ENCODE peak calls at places on chromosomes 13 and 19, in eight cellular contexts. F is IMR-90, I is psoas muscle, E is mucosa of descending colon, W is thyroid gland, H is tibial nerve, L is gastrocnemius medialis, K is body of pancreas. Y is an unnamed sample. For H3K36me3, the result is how much of the 10 kb centered on the place peaks cover.

GRCh38 chr13:108667205-108667604 is 37.8 kb downstream of the MYO16 start:
- DNase-seq in F (no peak), I (no peak), E (no peak), W (no peak), H (no peak), L (no peak), K (no peak), Y (no peak)

GRCh38 chr13:98927954-98928927 is 49.6 kb downstream of the DOCK9 start:
- DNase-seq in F (peak), I (no peak), E (no peak), W (no peak), H (peak), L (peak), K (no peak), Y (no peak)

GRCh38 chr13:48094404-48094780 is 512 bp downstream of the MED4 start:
- DNase-seq in F (no peak), I (no peak), E (no peak), W (no peak), H (no peak), L (no peak), K (no peak), Y (no peak)

GRCh38 chr13:50993908-50994307 is 84.3 kb downstream of the RNASEH2B start:
- DNase-seq in F (no peak), I (no peak), E (no peak), W (no peak), H (peak), L (no peak), K (no peak), Y (no peak)

GRCh38 chr13:20616059-20616797 is 49.3 kb downstream of the IFT88 start:
- DNase-seq in F (peak), I (no peak), E (no peak), W (no peak), H (no peak), L (no peak), K (no peak), Y (no peak)

GRCh38 chr13:105894711-105895110 is 640.8 kb downstream of the EFNB2 start:
- DNase-seq in F (no peak), I (no peak), E (no peak), W (no peak), H (no peak), L (no peak), K (no peak), Y (no peak)

GRCh38 chr19:54478677-54479266 is 5.7 kb upstream of the CDC42EP5 start:
- DNase-seq in F (peak), I (no peak), E (no peak), W (no peak), H (no peak), L (no peak), K (peak), Y (no peak)

GRCh38 chr13:25292301-25292700 is 5.0 kb upstream of the MTMR6 start:
- DNase-seq in F (peak), I (peak), E (no peak), W (no peak), H (no peak), L (no peak), K (no peak), Y (no peak)

DNA sequence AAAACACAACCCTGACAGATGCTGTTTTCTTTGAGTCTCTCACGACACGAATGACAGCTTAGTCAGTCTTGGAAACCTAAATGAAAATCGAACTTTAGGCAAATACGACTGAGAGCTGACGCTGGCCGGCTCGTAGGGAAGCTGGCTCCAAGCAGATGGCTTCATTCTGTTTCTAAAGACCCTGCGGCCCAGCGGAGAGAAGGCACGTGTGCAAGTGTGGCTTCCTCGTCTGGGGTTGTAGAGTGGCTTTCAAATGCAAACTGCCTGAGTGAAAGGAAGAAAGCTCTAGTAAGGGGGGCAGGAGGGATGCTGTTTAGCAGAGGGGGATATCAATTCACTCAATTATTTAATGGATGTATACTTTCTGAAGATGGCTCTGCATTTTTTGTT is 26.1 kb upstream of the TIMM44 start:
- DNase-seq in F (no peak), I (no peak), E (no peak), W (no peak), H (no peak), L (no peak), K (no peak), Y (no peak)
- TF ChIP-seq CTCF in F (no peak), I (no peak), E (no peak), W (no peak), H (no peak), L (no peak), K (no peak), Y (no peak)

GRCh38 chr19:46689358-46689757 is 27.6 kb downstream of the PRKD2 start:
- DNase-seq in F (no peak), I (no peak), E (no peak), W (no peak), H (no peak), L (no peak), K (no peak), Y (no peak)
- H3K36me3 ChIP-seq in F (half or more), I (under half), E (under half), W (half or more), H (under half), L (half or more), K (half or more), Y (half or more)

DNA sequence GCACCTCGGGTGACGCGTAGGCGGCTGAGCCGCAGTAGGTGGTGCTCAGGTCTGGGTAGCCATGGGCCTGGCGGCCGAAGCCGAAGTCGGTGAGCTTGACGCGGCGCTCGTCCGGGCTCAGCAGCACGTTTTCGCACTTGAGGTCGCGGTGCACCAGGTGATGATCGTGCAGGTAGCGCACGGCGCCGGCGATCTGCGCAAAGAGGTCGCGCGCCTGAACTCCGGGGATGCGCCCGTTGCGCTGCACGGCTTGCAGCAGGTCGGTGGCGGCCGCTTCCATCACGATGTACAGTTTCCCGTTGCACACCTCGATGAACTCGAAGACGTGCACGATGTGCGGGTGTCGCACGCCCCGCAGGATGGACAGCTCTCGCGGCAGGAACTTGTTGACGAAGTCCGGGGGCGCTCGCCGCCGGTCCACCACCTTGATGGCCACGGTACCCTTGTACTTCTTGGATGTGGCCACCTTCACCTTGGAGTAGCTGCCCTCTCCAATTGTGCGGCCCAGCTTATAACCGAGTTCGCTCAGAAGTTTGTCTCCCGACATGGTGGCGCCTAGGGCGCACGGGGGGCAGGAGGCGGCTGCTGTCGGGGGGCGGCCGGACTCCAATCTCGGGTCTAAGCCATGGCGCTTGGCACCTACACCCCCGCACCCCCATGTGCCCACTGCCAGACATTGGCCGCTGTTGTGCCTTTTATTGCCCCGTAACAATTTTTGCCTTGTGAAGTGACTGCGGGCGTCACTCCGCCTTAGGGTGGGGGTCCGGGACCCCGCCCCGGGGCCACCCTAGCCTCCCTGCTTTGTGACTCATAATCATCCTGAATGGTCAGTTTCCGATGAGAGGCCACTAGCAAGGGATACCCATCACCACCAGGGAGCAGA is at the start of gene TSSK6:
- DNase-seq in F (no peak), I (no peak), E (peak), W (no peak), H (no peak), L (no peak), K (no peak), Y (peak)
- TF ChIP-seq CTCF in F (peak), I (no peak), E (no peak), W (no peak), H (no peak), L (no peak), K (no peak), Y (no peak)

DNA sequence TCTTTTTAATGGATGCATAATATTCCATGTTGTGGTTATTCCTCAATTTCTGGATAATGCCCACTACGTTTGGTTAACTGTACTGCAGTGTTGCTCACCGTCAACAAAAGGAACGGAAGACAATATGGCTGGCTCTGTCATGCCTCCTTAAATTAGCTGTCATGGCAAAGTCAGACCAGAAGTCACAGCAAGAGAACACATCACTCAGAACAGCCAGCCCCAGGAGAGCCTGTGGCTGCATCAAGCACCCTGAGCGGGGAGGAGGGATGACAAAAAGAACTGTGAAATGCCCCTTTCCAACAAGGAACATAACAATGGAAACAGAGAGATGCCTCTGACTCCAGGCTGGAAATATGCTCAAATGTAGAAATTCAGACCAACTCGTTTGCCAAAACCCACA is 366.0 kb upstream of the ZNF507 start:
- DNase-seq in F (no peak), I (no peak), E (no peak), W (no peak), H (no peak), L (no peak), K (no peak), Y (no peak)
- H3K36me3 ChIP-seq in F (under half), I (under half), E (under half), W (under half), H (under half), L (under half), K (under half), Y (under half)

GRCh38 chr13:99980201-99981114 is 1.1 kb upstream of the ZIC2 start:
- DNase-seq in F (peak), I (peak), E (peak), W (peak), H (no peak), L (peak), K (peak), Y (peak)
- TF ChIP-seq CTCF in F (no peak), I (no peak), E (no peak), W (no peak), H (no peak), L (no peak), K (no peak), Y (no peak)

GRCh38 chr19:2761876-2762782 is 20.9 kb downstream of the SGTA start:
- DNase-seq in F (no peak), I (no peak), E (no peak), W (no peak), H (no peak), L (no peak), K (no peak), Y (no peak)

GRCh38 chr19:2761309-2761677 is 21.5 kb upstream of the SLC39A3 start:
- DNase-seq in F (no peak), I (no peak), E (no peak), W (no peak), H (no peak), L (no peak), K (no peak), Y (no peak)

GRCh38 chr19:2764945-2765344 is 18.1 kb downstream of the SGTA start:
- DNase-seq in F (no peak), I (no peak), E (no peak), W (no peak), H (no peak), L (no peak), K (no peak), Y (no peak)

GRCh38 chr19:2763687-2764086 is 19.4 kb downstream of the SGTA start:
- DNase-seq in F (no peak), I (no peak), E (no peak), W (no peak), H (no peak), L (no peak), K (no peak), Y (no peak)

GRCh38 chr19:2762783-2763496 is 20.1 kb downstream of the SGTA start:
- DNase-seq in F (no peak), I (no peak), E (no peak), W (no peak), H (no peak), L (no peak), K (no peak), Y (no peak)
- H3K36me3 ChIP-seq in F (half or more), I (under half), E (under half), W (half or more), H (under half), L (half or more), K (under half), Y (under half)

GRCh38 chr13:32538234-32538620 is 368 bp downstream of the N4BP2L2 start:
- DNase-seq in F (peak), I (peak), E (peak), W (no peak), H (no peak), L (peak), K (peak), Y (peak)

GRCh38 chr13:32537580-32538233 is 888 bp downstream of the N4BP2L2 start:
- DNase-seq in F (no peak), I (peak), E (peak), W (peak), H (peak), L (peak), K (peak), Y (peak)

GRCh38 chr13:32535748-32536147 is 2.8 kb downstream of the N4BP2L2 start:
- DNase-seq in F (no peak), I (no peak), E (no peak), W (no peak), H (no peak), L (no peak), K (no peak), Y (no peak)

GRCh38 chr13:32535140-32535539 is 3.5 kb downstream of the N4BP2L2 start:
- DNase-seq in F (peak), I (no peak), E (no peak), W (no peak), H (no peak), L (no peak), K (no peak), Y (no peak)

GRCh38 chr13:32538621-32539246 is at the start of gene N4BP2L2:
- DNase-seq in F (peak), I (peak), E (peak), W (peak), H (peak), L (peak), K (peak), Y (peak)
- TF ChIP-seq CTCF in F (peak), I (no peak), E (no peak), W (peak), H (no peak), L (no peak), K (no peak), Y (peak)

Y was measured in adrenal gland.